ENCODE peak calls at places on chromosomes 16 and 17, in six cellular contexts. J is A549, I is PC-3, F is endodermal cell, Y is upper lobe of right lung, E is uterus. W is an unnamed sample.

GRCh38 chr17:39197380-39198185 is at the start of gene CACNB1:
- DNase-seq in J (peak), F (peak), I (peak), Y (peak), E (peak), W (peak)

GRCh38 chr17:7383742-7384488 is 3.0 kb downstream of the TNK1 start:
- DNase-seq in Y (no peak), E (peak), I (no peak), F (peak), J (no peak), W (no peak)

GRCh38 chr16:35798885-35799426 is 2339.5 kb downstream of the TP53TG3F start:
- DNase-seq in J (peak), F (no peak), E (no peak), Y (peak), I (no peak), W (no peak)

GRCh38 chr16:35795361-35796029 is 2336.1 kb downstream of the TP53TG3F start:
- DNase-seq in F (no peak), E (no peak), J (no peak), I (no peak), Y (peak), W (no peak)

GRCh38 chr16:35186045-35186759 is 1726.8 kb downstream of the TP53TG3F start:
- DNase-seq in F (no peak), E (no peak), I (no peak), J (no peak), Y (no peak), W (no peak)

GRCh38 chr17:64209983-64210382 is 53.1 kb downstream of the TEX2 start:
- DNase-seq in Y (no peak), J (no peak), F (no peak), E (no peak), I (no peak), W (peak)

GRCh38 chr17:8189711-8190477 is at the start of gene BORCS6:
- DNase-seq in E (peak), J (peak), I (peak), Y (peak), F (peak), W (peak)

GRCh38 chr17:1313270-1314005 is 34.0 kb downstream of the TRARG1 start:
- DNase-seq in E (no peak), J (no peak), Y (no peak), I (no peak), F (no peak), W (no peak)

GRCh38 chr17:31598388-31598760 is 206.9 kb downstream of the RAB11FIP4 start:
- DNase-seq in Y (no peak), F (peak), E (no peak), J (no peak), I (no peak), W (no peak)

GRCh38 chr16:49161191-49161590 is 120.4 kb downstream of the CBLN1 start:
- DNase-seq in E (no peak), F (no peak), J (no peak), Y (no peak), I (no peak), W (no peak)

DNA sequence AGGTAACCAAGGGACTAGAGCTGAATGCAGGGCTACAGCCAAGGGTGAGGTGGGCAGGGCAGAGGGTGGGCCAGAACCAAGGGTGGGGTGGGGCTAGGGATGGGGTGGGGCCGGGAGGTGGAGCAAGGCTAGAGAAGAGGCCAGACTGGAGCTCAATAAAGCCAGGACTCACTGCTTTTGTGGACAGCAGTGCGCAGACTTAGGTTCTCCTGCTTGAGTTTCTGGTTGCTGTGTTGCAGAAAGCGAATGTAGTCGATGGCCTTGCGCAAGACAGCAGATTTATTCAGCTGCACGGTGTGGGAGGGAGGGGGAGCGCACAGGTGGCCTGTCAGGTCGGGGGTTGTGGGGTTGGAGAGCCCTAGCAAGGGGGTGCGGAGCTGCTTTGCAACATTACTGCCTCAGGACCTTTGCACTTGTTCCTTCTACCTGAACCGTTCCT is 18.7 kb downstream of the SREBF1 start:
- DNase-seq in J (peak), E (no peak), I (peak), Y (peak), F (peak), W (no peak)
- H3K27ac ChIP-seq in J (peak), E (no peak), I (no peak), Y (no peak), F (no peak), W (peak)

GRCh38 chr17:9845306-9845705 is 19.6 kb downstream of the GLP2R start:
- DNase-seq in F (peak), J (no peak), Y (no peak), I (peak), E (no peak), W (no peak)

GRCh38 chr17:9839433-9839832 is 13.7 kb downstream of the GLP2R start:
- DNase-seq in E (no peak), Y (no peak), J (peak), F (peak), I (no peak), W (no peak)

GRCh38 chr17:9842057-9842758 is 16.5 kb downstream of the GLP2R start:
- DNase-seq in J (peak), I (peak), Y (no peak), F (peak), E (peak), W (no peak)

GRCh38 chr17:9843152-9844010 is 17.7 kb downstream of the GLP2R start:
- DNase-seq in J (peak), F (peak), Y (no peak), E (no peak), I (no peak), W (no peak)

GRCh38 chr17:9844153-9844552 is 18.4 kb downstream of the GLP2R start:
- DNase-seq in E (no peak), F (peak), I (no peak), Y (no peak), J (no peak), W (no peak)
- TF ChIP-seq CTCF in E (no peak), F (no peak), I (no peak), Y (no peak), J (no peak), W (no peak)

GRCh38 chr16:67198238-67198734 is 645 bp upstream of the ELMO3 start:
- DNase-seq in I (peak), J (peak), E (no peak), Y (peak), F (peak), W (peak)
- H3K27ac ChIP-seq in I (no peak), J (no peak), E (no peak), Y (peak), F (no peak), W (peak)

GRCh38 chr17:77399319-77399959 is 258.7 kb downstream of the SEC14L1 start:
- DNase-seq in Y (no peak), F (no peak), I (no peak), E (no peak), J (no peak), W (no peak)

GRCh38 chr17:77403854-77404253 is 263.1 kb downstream of the SEC14L1 start:
- DNase-seq in F (no peak), J (no peak), E (no peak), I (no peak), Y (no peak), W (no peak)

GRCh38 chr17:77402159-77402731 is 261.5 kb downstream of the SEC14L1 start:
- DNase-seq in J (no peak), Y (no peak), F (no peak), I (no peak), E (no peak), W (no peak)

GRCh38 chr17:77398274-77398673 is 257.5 kb downstream of the SEC14L1 start:
- DNase-seq in I (no peak), Y (no peak), J (no peak), F (no peak), E (no peak), W (no peak)

GRCh38 chr17:77400445-77400870 is 259.7 kb downstream of the SEC14L1 start:
- DNase-seq in E (no peak), Y (no peak), J (no peak), I (no peak), F (peak), W (no peak)
- TF ChIP-seq CTCF in E (peak), Y (peak), J (peak), I (peak), F (peak), W (no peak)

GRCh38 chr16:30552956-30553355 is 5.2 kb downstream of the ZNF764 start:
- DNase-seq in I (no peak), Y (no peak), E (no peak), J (no peak), F (no peak), W (no peak)
- H3K27ac ChIP-seq in I (no peak), Y (no peak), E (no peak), J (no peak), F (no peak), W (peak)

GRCh38 chr16:81137012-81137335 is 40.8 kb upstream of the GCSH start:
- DNase-seq in E (no peak), F (no peak), J (peak), I (no peak), Y (no peak), W (no peak)
- TF ChIP-seq CTCF in E (no peak), F (no peak), J (no peak), I (no peak), Y (no peak), W (no peak)

GRCh38 chr17:58630883-58631522 is 60.8 kb downstream of the TEX14 start:
- DNase-seq in J (no peak), E (no peak), Y (no peak), F (peak), I (no peak), W (no peak)
- H3K27ac ChIP-seq in J (peak), E (peak), Y (peak), F (peak), I (peak), W (peak)

W was measured in RWPE1.